ENCODE peak calls at places on chromosome 15, in seven cellular contexts. A is HCT116, K is Panc1, B is spleen, O is HepG2, M is transverse colon, Y is endothelial cell of umbilical vein. J is an unnamed sample. For H3K36me3, the result is how much of the 10 kb centered on the place peaks cover.

GRCh38 chr15:60376677-60377095 is 21.1 kb downstream of the ANXA2 start:
- DNase-seq in O (no peak), B (no peak), K (no peak), Y (no peak), M (no peak), A (no peak), J (no peak)

GRCh38 chr15:75578206-75578947 is 738 bp downstream of the PTPN9 start:
- DNase-seq in M (peak), K (no peak), B (peak), A (no peak), O (no peak), Y (peak), J (no peak)

GRCh38 chr15:67777773-67778172 is 47.5 kb upstream of the SKOR1 start:
- DNase-seq in B (no peak), O (no peak), K (no peak), A (no peak), M (no peak), Y (no peak), J (no peak)

GRCh38 chr15:100034191-100034590 is 301.0 kb upstream of the LYSMD4 start:
- DNase-seq in B (no peak), A (no peak), Y (no peak), O (no peak), K (no peak), M (no peak), J (no peak)

GRCh38 chr15:68442041-68442440 is 10.1 kb upstream of the ITGA11 start:
- DNase-seq in K (no peak), B (no peak), O (no peak), Y (no peak), A (no peak), M (no peak), J (no peak)

GRCh38 chr15:72230197-72231065 is 559 bp downstream of the PKM start:
- DNase-seq in A (no peak), K (no peak), Y (peak), O (peak), B (peak), M (peak), J (peak)

GRCh38 chr15:34588046-34588674 is 4.7 kb upstream of the GOLGA8B start:
- DNase-seq in B (peak), M (peak), O (peak), K (peak), Y (peak), A (peak), J (no peak)

GRCh38 chr15:51398676-51399075 is 57.2 kb downstream of the GLDN start:
- DNase-seq in A (no peak), K (no peak), B (no peak), O (no peak), Y (no peak), M (no peak), J (no peak)

GRCh38 chr15:49675051-49675450 is 54.2 kb downstream of the DTWD1 start:
- DNase-seq in Y (peak), M (no peak), O (peak), K (peak), B (no peak), A (no peak), J (no peak)

GRCh38 chr15:57041416-57041815 is 123.0 kb downstream of the TCF12 start:
- DNase-seq in B (no peak), Y (peak), O (no peak), K (no peak), M (no peak), A (no peak), J (no peak)

GRCh38 chr15:78206326-78207109 is 27.8 kb downstream of the ACSBG1 start:
- DNase-seq in O (no peak), B (no peak), Y (no peak), A (no peak), K (no peak), M (no peak), J (peak)

GRCh38 chr15:76073554-76073953 is 13.8 kb downstream of the TMEM266 start:
- DNase-seq in M (no peak), B (no peak), O (no peak), Y (no peak), K (no peak), A (no peak), J (no peak)

GRCh38 chr15:45667002-45667401 is 32.2 kb downstream of the SQOR start:
- DNase-seq in B (no peak), A (no peak), M (no peak), K (no peak), Y (no peak), O (no peak), J (no peak)

GRCh38 chr15:76333309-76333708 is 3.3 kb upstream of the ISL2 start:
- DNase-seq in O (no peak), A (no peak), Y (no peak), B (no peak), K (no peak), M (no peak), J (no peak)

GRCh38 chr15:52689562-52689961 is 10.4 kb upstream of the ATOSA start:
- DNase-seq in B (no peak), Y (no peak), O (no peak), M (no peak), K (no peak), A (no peak), J (no peak)

GRCh38 chr15:25391971-25392733 is 46.7 kb downstream of the UBE3A start:
- DNase-seq in A (no peak), B (no peak), M (no peak), K (no peak), Y (no peak), O (no peak), J (no peak)

GRCh38 chr15:96058103-96058851 is 272.2 kb upstream of the NR2F2 start:
- DNase-seq in A (no peak), O (no peak), K (no peak), B (no peak), Y (no peak), M (no peak), J (no peak)

GRCh38 chr15:68389936-68390790 is 41.8 kb downstream of the ITGA11 start:
- DNase-seq in O (no peak), A (no peak), Y (peak), K (no peak), B (no peak), M (no peak), J (peak)

GRCh38 chr15:32867313-32867626 is 149.5 kb downstream of the GREM1 start:
- DNase-seq in B (no peak), Y (no peak), A (peak), K (no peak), O (no peak), M (no peak), J (no peak)

GRCh38 chr15:36887214-36888017 is 212.9 kb downstream of the MEIS2 start:
- DNase-seq in O (no peak), K (no peak), M (no peak), Y (no peak), B (no peak), A (no peak), J (no peak)

GRCh38 chr15:59569477-59569876 is 42.1 kb upstream of the GCNT3 start:
- DNase-seq in A (no peak), K (no peak), O (no peak), M (no peak), B (no peak), Y (no peak), J (no peak)

DNA sequence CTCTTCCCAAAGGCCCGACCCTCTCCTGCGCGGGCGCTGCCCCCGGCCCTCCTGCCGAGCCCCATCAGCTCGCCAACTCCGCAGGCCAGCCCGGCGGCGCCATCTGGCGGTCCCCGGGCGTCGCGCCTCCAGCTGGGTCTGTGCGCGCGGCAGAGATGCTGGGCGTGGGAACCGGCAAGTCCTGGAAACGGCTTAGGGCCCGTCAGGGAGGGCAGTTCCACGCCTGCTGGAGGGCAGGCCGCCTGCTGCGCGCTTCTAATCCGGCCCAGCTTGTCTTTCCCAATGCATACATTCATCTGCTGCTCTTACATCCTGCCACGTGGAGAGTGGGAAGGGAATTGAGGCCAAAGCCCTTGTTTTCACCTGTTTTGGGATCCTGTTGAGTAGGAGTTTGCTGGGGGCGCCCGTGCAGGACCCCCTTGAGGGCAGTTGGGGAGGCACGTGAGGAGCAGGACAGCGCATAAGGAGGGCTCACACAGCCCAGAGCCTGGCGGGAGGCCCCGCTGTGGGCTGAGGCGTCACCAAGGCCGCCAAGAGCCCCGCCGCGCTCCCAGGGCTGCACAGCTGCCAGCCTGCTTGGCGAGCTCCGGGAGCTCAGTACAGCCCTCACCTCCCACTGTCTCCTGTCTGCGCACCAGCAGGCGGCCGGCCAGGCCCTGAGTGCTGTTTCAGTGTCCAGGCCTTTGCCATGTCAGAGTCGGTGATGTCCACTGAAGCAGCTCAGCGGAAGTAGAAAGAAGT is 165.6 kb downstream of the NSMCE3 start:
- DNase-seq in K (no peak), Y (peak), B (peak), M (peak), A (peak), O (no peak), J (no peak)
- H3K36me3 ChIP-seq in K (under half), Y (under half), B (under half), M (under half), A (under half), O (under half), J (under half)

DNA sequence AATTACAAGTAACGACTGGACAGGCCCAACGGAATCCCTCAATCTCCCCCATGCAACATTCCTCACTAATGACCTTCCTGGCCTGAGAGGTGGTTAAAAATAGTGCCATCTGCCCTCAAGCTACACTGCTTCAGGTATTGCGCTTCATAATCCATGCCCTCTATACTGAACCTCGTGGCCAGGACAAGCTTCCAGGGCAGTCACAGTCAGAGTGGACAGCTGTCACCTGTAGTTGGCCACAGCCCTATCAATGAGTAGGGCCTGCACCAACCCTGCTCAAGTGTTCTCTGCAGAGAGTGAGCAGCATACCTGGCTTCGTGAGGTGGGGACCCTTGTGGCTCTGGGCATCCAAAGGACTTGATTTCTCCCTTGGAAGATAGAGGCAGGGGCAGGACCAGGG is 46.9 kb upstream of the SEMA4B start:
- DNase-seq in K (no peak), M (no peak), O (no peak), B (no peak), Y (no peak), A (no peak), J (no peak)
- TF ChIP-seq POLR2AphosphoS5 in K (no peak), M (no peak), O (no peak), B (no peak), Y (no peak), A (no peak), J (no peak)

GRCh38 chr15:63045438-63046278 is 3.1 kb downstream of the TPM1 start:
- DNase-seq in Y (peak), K (no peak), A (no peak), B (no peak), O (no peak), M (no peak), J (no peak)
- H3K36me3 ChIP-seq in Y (under half), K (under half), A (under half), B (under half), O (under half), M (under half), J (under half)

GRCh38 chr15:31157644-31158069 is 56.1 kb upstream of the TRPM1 start:
- DNase-seq in Y (no peak), B (peak), M (no peak), K (no peak), A (no peak), O (peak), J (no peak)

GRCh38 chr15:31160740-31161495 is 59.4 kb upstream of the TRPM1 start:
- DNase-seq in A (no peak), K (no peak), Y (no peak), B (no peak), O (no peak), M (no peak), J (no peak)

GRCh38 chr15:31160297-31160696 is 58.8 kb upstream of the TRPM1 start:
- DNase-seq in K (no peak), O (no peak), M (no peak), B (peak), Y (no peak), A (no peak), J (no peak)

GRCh38 chr15:31159837-31160236 is 58.3 kb upstream of the TRPM1 start:
- DNase-seq in Y (no peak), O (no peak), B (peak), K (no peak), M (no peak), A (no peak), J (no peak)

DNA sequence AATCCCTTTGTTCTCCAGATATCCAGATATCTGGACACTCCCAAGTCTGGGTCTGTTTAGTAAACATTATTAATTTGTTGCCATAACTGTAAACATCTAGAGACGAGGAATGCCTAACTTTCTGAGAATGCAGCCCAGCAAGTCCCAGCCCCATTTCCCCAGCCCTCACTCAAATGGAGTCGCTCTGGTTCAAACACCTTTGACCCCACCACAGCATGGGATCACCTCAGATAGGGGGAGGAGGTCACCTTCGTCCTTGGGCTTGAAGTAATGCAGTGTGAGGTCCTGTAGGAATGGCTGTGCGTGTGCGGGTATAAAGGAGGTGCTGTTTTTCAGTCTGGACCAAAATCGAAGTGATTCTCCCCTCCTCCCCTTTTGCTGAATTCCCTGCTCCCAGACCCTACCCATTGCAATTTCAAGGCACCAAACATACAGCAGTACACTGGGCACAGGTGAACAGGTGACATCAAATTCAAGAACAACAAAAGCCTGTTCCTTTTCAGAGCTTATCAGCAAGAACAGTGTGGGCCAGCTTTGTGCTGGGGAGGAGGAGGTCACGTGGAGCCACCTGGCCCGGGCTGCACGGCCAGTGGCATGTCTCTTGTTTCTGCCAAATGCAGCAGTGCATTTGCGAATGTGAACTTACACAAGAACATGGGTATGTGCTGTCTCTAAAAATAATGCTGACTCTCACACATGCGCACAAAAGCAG is 57.5 kb upstream of the TRPM1 start:
- DNase-seq in O (no peak), Y (no peak), M (no peak), B (peak), A (no peak), K (no peak), J (no peak)
- TF ChIP-seq POLR2AphosphoS5 in O (no peak), Y (no peak), M (no peak), B (no peak), A (no peak), K (no peak), J (no peak)

DNA sequence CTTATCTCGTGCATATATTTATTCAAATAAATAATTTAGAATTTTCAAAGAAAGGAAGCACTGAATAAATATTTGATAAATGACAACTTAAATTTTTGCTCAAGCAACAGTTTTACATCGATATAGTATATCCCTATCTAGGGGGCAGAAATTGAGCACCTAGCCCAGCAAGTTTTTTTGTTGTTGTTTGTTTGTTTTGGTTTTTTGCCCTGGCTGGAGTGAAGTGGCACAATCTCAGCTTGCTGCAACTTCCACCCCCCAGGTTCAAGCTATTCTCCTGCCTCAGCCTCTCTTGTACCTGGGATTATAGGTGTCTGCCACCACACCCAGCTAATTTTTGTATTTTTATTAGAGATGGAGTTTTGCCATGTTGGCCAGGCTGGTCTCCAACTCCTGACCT is 42.4 kb downstream of the OIP5 start:
- DNase-seq in O (no peak), Y (no peak), M (no peak), B (no peak), K (no peak), A (no peak), J (no peak)
- H3K36me3 ChIP-seq in O (under half), Y (under half), M (under half), B (under half), K (under half), A (under half), J (under half)

GRCh38 chr15:98887976-98888375 is 119.6 kb downstream of the PGPEP1L start:
- DNase-seq in K (no peak), A (no peak), O (no peak), B (no peak), Y (no peak), M (no peak), J (no peak)

GRCh38 chr15:98884894-98885293 is 122.7 kb downstream of the PGPEP1L start:
- DNase-seq in O (no peak), A (no peak), M (no peak), Y (no peak), B (no peak), K (no peak), J (no peak)

GRCh38 chr15:98889930-98890695 is 117.5 kb downstream of the PGPEP1L start:
- DNase-seq in B (no peak), A (no peak), M (no peak), K (no peak), O (no peak), Y (peak), J (no peak)

GRCh38 chr15:98891301-98891700 is 116.3 kb downstream of the PGPEP1L start:
- DNase-seq in A (no peak), B (no peak), Y (no peak), M (no peak), O (no peak), K (no peak), J (no peak)

DNA sequence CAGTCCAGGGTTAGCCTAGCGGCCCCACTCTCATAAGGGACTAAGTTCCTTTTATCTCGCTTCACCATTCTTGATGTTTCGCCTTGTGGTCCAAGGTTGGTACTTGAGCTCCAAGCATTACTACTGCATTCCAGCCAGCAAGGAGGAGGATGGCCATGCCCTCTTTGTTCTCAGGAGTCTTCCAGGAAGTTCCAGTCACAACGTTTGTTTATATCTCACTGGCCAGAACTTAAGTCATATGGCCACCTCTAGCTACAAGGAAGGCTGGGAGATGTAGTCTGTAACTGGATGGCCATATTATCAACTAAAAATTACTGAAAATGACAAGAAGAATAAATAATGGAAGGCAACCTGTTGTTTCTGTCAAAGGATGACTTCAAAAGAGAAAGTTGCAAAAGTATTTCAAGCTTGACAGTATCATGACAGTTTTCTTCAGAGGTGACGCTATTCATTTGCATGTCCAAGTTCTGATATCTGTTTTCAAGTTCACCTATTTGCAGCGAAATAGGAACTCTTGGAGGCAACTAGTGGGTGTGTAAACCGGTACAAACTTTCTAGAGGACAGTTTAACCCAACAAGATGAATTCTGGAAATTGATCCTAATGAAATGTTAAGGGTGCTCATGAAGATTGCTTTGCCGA is 118.6 kb downstream of the PGPEP1L start:
- DNase-seq in B (no peak), K (no peak), O (no peak), Y (peak), M (no peak), A (no peak), J (no peak)
- TF ChIP-seq POLR2AphosphoS5 in B (no peak), K (no peak), O (no peak), Y (no peak), M (no peak), A (no peak), J (no peak)

GRCh38 chr15:22893081-22893480 is 54.6 kb downstream of the NIPA2 start:
- DNase-seq in B (no peak), M (no peak), Y (no peak), O (no peak), A (no peak), K (no peak), J (no peak)
- H3K36me3 ChIP-seq in B (under half), M (under half), Y (under half), O (under half), A (under half), K (under half), J (under half)

GRCh38 chr15:42876224-42876623 is 44.4 kb downstream of the TTBK2 start:
- DNase-seq in M (no peak), B (no peak), Y (no peak), A (no peak), O (no peak), K (no peak), J (no peak)
- TF ChIP-seq POLR2AphosphoS5 in M (no peak), B (no peak), Y (no peak), A (no peak), O (no peak), K (no peak), J (no peak)

J was measured in breast epithelium.